ENCODE peak calls at places on chromosomes 12 and 14, in five cellular contexts. One of them, this sample, is unnamed.

GRCh38 chr12:18998343-18999270 is 130.9 kb upstream of the PLEKHA5 start:
- DNase-seq in astrocyte of the spinal cord: peak
- DNase-seq in cardiac fibroblast: peak
- DNase-seq in IMR-90: peak
- DNase-seq in GM23338: no peak
- DNase-seq in this sample: peak

GRCh38 chr12:56293785-56294184 is 6.3 kb downstream of the CS start:
- DNase-seq in astrocyte of the spinal cord: no peak
- DNase-seq in cardiac fibroblast: no peak
- DNase-seq in IMR-90: no peak
- DNase-seq in GM23338: no peak
- DNase-seq in this sample: no peak

GRCh38 chr12:116302200-116303075 is 24.9 kb upstream of the MED13L start:
- DNase-seq in astrocyte of the spinal cord: no peak
- DNase-seq in cardiac fibroblast: no peak
- DNase-seq in IMR-90: no peak
- DNase-seq in GM23338: no peak
- DNase-seq in this sample: no peak

GRCh38 chr14:74502236-74503019 is 8.9 kb downstream of the ISCA2 start:
- DNase-seq in astrocyte of the spinal cord: no peak
- DNase-seq in cardiac fibroblast: peak
- DNase-seq in IMR-90: peak
- DNase-seq in GM23338: peak
- DNase-seq in this sample: peak

GRCh38 chr12:119115296-119115905 is 63.3 kb upstream of the HSPB8 start:
- DNase-seq in astrocyte of the spinal cord: peak
- DNase-seq in cardiac fibroblast: peak
- DNase-seq in IMR-90: peak
- DNase-seq in GM23338: peak
- DNase-seq in this sample: peak

GRCh38 chr14:93200553-93200952 is 6.3 kb downstream of the GON7 start:
- DNase-seq in astrocyte of the spinal cord: no peak
- DNase-seq in cardiac fibroblast: no peak
- DNase-seq in IMR-90: no peak
- DNase-seq in GM23338: peak
- DNase-seq in this sample: no peak

GRCh38 chr12:61521258-61521657 is 738.9 kb upstream of the USP15 start:
- DNase-seq in astrocyte of the spinal cord: no peak
- DNase-seq in cardiac fibroblast: no peak
- DNase-seq in IMR-90: no peak
- DNase-seq in GM23338: peak
- DNase-seq in this sample: no peak

GRCh38 chr12:86683568-86683991 is 427.4 kb upstream of the MGAT4C start:
- DNase-seq in astrocyte of the spinal cord: peak
- DNase-seq in cardiac fibroblast: peak
- DNase-seq in IMR-90: peak
- DNase-seq in GM23338: no peak
- DNase-seq in this sample: no peak

GRCh38 chr12:8554451-8555195 is 13.9 kb upstream of the CLEC4E start:
- DNase-seq in astrocyte of the spinal cord: peak
- DNase-seq in cardiac fibroblast: peak
- DNase-seq in IMR-90: peak
- DNase-seq in GM23338: peak
- DNase-seq in this sample: no peak

GRCh38 chr14:90400904-90401561 is 4.2 kb downstream of the CALM1 start:
- DNase-seq in astrocyte of the spinal cord: no peak
- DNase-seq in cardiac fibroblast: no peak
- DNase-seq in IMR-90: no peak
- DNase-seq in GM23338: no peak
- DNase-seq in this sample: no peak

GRCh38 chr14:54577494-54577893 is 10.6 kb downstream of the SAMD4A start:
- DNase-seq in astrocyte of the spinal cord: no peak
- DNase-seq in cardiac fibroblast: no peak
- DNase-seq in IMR-90: no peak
- DNase-seq in GM23338: no peak
- DNase-seq in this sample: no peak

GRCh38 chr14:88825078-88825458 is 617 bp downstream of the TTC8 start:
- DNase-seq in astrocyte of the spinal cord: peak
- DNase-seq in cardiac fibroblast: peak
- DNase-seq in IMR-90: peak
- DNase-seq in GM23338: no peak
- DNase-seq in this sample: no peak

GRCh38 chr14:91536327-91536726 is 26.2 kb upstream of the PPP4R3A start:
- DNase-seq in astrocyte of the spinal cord: no peak
- DNase-seq in cardiac fibroblast: no peak
- DNase-seq in IMR-90: no peak
- DNase-seq in GM23338: no peak
- DNase-seq in this sample: no peak

GRCh38 chr12:74365178-74365964 is 172.3 kb upstream of the ATXN7L3B start:
- DNase-seq in astrocyte of the spinal cord: peak
- DNase-seq in cardiac fibroblast: peak
- DNase-seq in IMR-90: peak
- DNase-seq in GM23338: peak
- DNase-seq in this sample: peak

GRCh38 chr14:92917041-92917940 is 5.7 kb upstream of the CHGA start:
- DNase-seq in astrocyte of the spinal cord: no peak
- DNase-seq in cardiac fibroblast: no peak
- DNase-seq in IMR-90: no peak
- DNase-seq in GM23338: no peak
- DNase-seq in this sample: no peak

GRCh38 chr12:99043319-99043914 is 398.3 kb downstream of the APAF1 start:
- DNase-seq in astrocyte of the spinal cord: peak
- DNase-seq in cardiac fibroblast: peak
- DNase-seq in IMR-90: peak
- DNase-seq in GM23338: peak
- DNase-seq in this sample: peak

GRCh38 chr12:113399490-113399889 is 4.2 kb downstream of the SDS start:
- DNase-seq in astrocyte of the spinal cord: no peak
- DNase-seq in cardiac fibroblast: no peak
- DNase-seq in IMR-90: no peak
- DNase-seq in GM23338: no peak
- DNase-seq in this sample: no peak

GRCh38 chr12:88957358-88957757 is 377.1 kb upstream of the KITLG start:
- DNase-seq in astrocyte of the spinal cord: no peak
- DNase-seq in cardiac fibroblast: no peak
- DNase-seq in IMR-90: peak
- DNase-seq in GM23338: no peak
- DNase-seq in this sample: no peak

GRCh38 chr14:46054526-46054925 is 597.1 kb downstream of the RPL10L start:
- DNase-seq in astrocyte of the spinal cord: peak
- DNase-seq in cardiac fibroblast: peak
- DNase-seq in IMR-90: peak
- DNase-seq in GM23338: no peak
- DNase-seq in this sample: peak

GRCh38 chr14:89851031-89851430 is 103.5 kb downstream of the EFCAB11 start:
- DNase-seq in astrocyte of the spinal cord: no peak
- DNase-seq in cardiac fibroblast: peak
- DNase-seq in IMR-90: no peak
- DNase-seq in GM23338: no peak
- DNase-seq in this sample: no peak

GRCh38 chr12:85963322-85963721 is 89.2 kb downstream of the NTS start:
- DNase-seq in astrocyte of the spinal cord: no peak
- DNase-seq in cardiac fibroblast: no peak
- DNase-seq in IMR-90: no peak
- DNase-seq in GM23338: no peak
- DNase-seq in this sample: no peak

GRCh38 chr12:25811656-25812126 is 146.8 kb upstream of the RASSF8 start:
- DNase-seq in astrocyte of the spinal cord: peak
- DNase-seq in cardiac fibroblast: peak
- DNase-seq in IMR-90: peak
- DNase-seq in GM23338: no peak
- DNase-seq in this sample: peak

GRCh38 chr14:78278464-78278863 is 108.3 kb downstream of the NRXN3 start:
- DNase-seq in astrocyte of the spinal cord: no peak
- DNase-seq in cardiac fibroblast: no peak
- DNase-seq in IMR-90: no peak
- DNase-seq in GM23338: no peak
- DNase-seq in this sample: no peak

GRCh38 chr12:60266381-60266852 is 670.6 kb downstream of the SLC16A7 start:
- DNase-seq in astrocyte of the spinal cord: peak
- DNase-seq in cardiac fibroblast: peak
- DNase-seq in IMR-90: peak
- DNase-seq in GM23338: no peak
- DNase-seq in this sample: peak

GRCh38 chr12:80763874-80764273 is 47.2 kb downstream of the MYF5 start:
- DNase-seq in astrocyte of the spinal cord: peak
- DNase-seq in cardiac fibroblast: peak
- DNase-seq in IMR-90: peak
- DNase-seq in GM23338: peak
- DNase-seq in this sample: peak

GRCh38 chr14:76761849-76762616 is 765 bp downstream of the VASH1 start:
- DNase-seq in astrocyte of the spinal cord: no peak
- DNase-seq in cardiac fibroblast: no peak
- DNase-seq in IMR-90: no peak
- DNase-seq in GM23338: no peak
- DNase-seq in this sample: no peak

GRCh38 chr12:14776236-14776959 is 26.9 kb downstream of the WBP11 start:
- DNase-seq in astrocyte of the spinal cord: no peak
- DNase-seq in cardiac fibroblast: peak
- DNase-seq in IMR-90: peak
- DNase-seq in GM23338: no peak
- DNase-seq in this sample: peak

GRCh38 chr12:80056845-80057244 is 42.5 kb upstream of the OTOGL start:
- DNase-seq in astrocyte of the spinal cord: peak
- DNase-seq in cardiac fibroblast: peak
- DNase-seq in IMR-90: no peak
- DNase-seq in GM23338: no peak
- DNase-seq in this sample: no peak

GRCh38 chr14:24372701-24373416 is 4.9 kb downstream of the NFATC4 start:
- DNase-seq in astrocyte of the spinal cord: no peak
- DNase-seq in cardiac fibroblast: peak
- DNase-seq in IMR-90: no peak
- DNase-seq in GM23338: no peak
- DNase-seq in this sample: no peak

GRCh38 chr14:52277552-52277951 is 10.1 kb downstream of the PTGDR start:
- DNase-seq in astrocyte of the spinal cord: no peak
- DNase-seq in cardiac fibroblast: no peak
- DNase-seq in IMR-90: no peak
- DNase-seq in GM23338: no peak
- DNase-seq in this sample: no peak

GRCh38 chr14:80215081-80215480 is 3.8 kb upstream of the DIO2 start:
- DNase-seq in astrocyte of the spinal cord: no peak
- DNase-seq in cardiac fibroblast: no peak
- DNase-seq in IMR-90: peak
- DNase-seq in GM23338: no peak
- DNase-seq in this sample: no peak

GRCh38 chr14:39442293-39442692 is 10.1 kb upstream of the FBXO33 start:
- DNase-seq in astrocyte of the spinal cord: no peak
- DNase-seq in cardiac fibroblast: no peak
- DNase-seq in IMR-90: peak
- DNase-seq in GM23338: no peak
- DNase-seq in this sample: peak

GRCh38 chr12:71438670-71439361 is 782 bp upstream of the LGR5 start:
- DNase-seq in astrocyte of the spinal cord: peak
- DNase-seq in cardiac fibroblast: peak
- DNase-seq in IMR-90: no peak
- DNase-seq in GM23338: peak
- DNase-seq in this sample: no peak

GRCh38 chr12:53766881-53767280 is 15.1 kb upstream of the CISTR start:
- DNase-seq in astrocyte of the spinal cord: no peak
- DNase-seq in cardiac fibroblast: no peak
- DNase-seq in IMR-90: peak
- DNase-seq in GM23338: no peak
- DNase-seq in this sample: peak

GRCh38 chr14:51304956-51305355 is 64.9 kb downstream of the TMX1 start:
- DNase-seq in astrocyte of the spinal cord: peak
- DNase-seq in cardiac fibroblast: peak
- DNase-seq in IMR-90: peak
- DNase-seq in GM23338: no peak
- DNase-seq in this sample: peak

GRCh38 chr12:51868821-51869489 is 18.9 kb upstream of the ANKRD33 start:
- DNase-seq in astrocyte of the spinal cord: no peak
- DNase-seq in cardiac fibroblast: no peak
- DNase-seq in IMR-90: no peak
- DNase-seq in GM23338: peak
- DNase-seq in this sample: no peak

GRCh38 chr12:43795716-43796282 is 10.3 kb downstream of the TWF1 start:
- DNase-seq in astrocyte of the spinal cord: no peak
- DNase-seq in cardiac fibroblast: no peak
- DNase-seq in IMR-90: peak
- DNase-seq in GM23338: no peak
- DNase-seq in this sample: no peak

GRCh38 chr14:97413991-97414717 is 617.0 kb downstream of the VRK1 start:
- DNase-seq in astrocyte of the spinal cord: no peak
- DNase-seq in cardiac fibroblast: no peak
- DNase-seq in IMR-90: no peak
- DNase-seq in GM23338: peak
- DNase-seq in this sample: no peak
- TF ChIP-seq CTCF in astrocyte of the spinal cord: no peak
- TF ChIP-seq CTCF in cardiac fibroblast: no peak
- TF ChIP-seq CTCF in IMR-90: no peak
- TF ChIP-seq CTCF in GM23338: no peak
- TF ChIP-seq CTCF in this sample: no peak

GRCh38 chr12:49944046-49944445 is 6.5 kb upstream of the AQP2 start:
- DNase-seq in astrocyte of the spinal cord: no peak
- DNase-seq in cardiac fibroblast: no peak
- DNase-seq in IMR-90: no peak
- DNase-seq in GM23338: no peak
- DNase-seq in this sample: no peak
- H3K4me3 ChIP-seq in astrocyte of the spinal cord: no peak
- H3K4me3 ChIP-seq in cardiac fibroblast: no peak
- H3K4me3 ChIP-seq in IMR-90: no peak
- H3K4me3 ChIP-seq in GM23338: no peak
- H3K4me3 ChIP-seq in this sample: no peak

GRCh38 chr12:122795807-122796206 is 21.4 kb downstream of the CCDC62 start:
- DNase-seq in astrocyte of the spinal cord: no peak
- DNase-seq in cardiac fibroblast: no peak
- DNase-seq in IMR-90: no peak
- DNase-seq in GM23338: no peak
- DNase-seq in this sample: no peak
- TF ChIP-seq CTCF in astrocyte of the spinal cord: no peak
- TF ChIP-seq CTCF in cardiac fibroblast: no peak
- TF ChIP-seq CTCF in IMR-90: no peak
- TF ChIP-seq CTCF in GM23338: no peak
- TF ChIP-seq CTCF in this sample: no peak

DNA sequence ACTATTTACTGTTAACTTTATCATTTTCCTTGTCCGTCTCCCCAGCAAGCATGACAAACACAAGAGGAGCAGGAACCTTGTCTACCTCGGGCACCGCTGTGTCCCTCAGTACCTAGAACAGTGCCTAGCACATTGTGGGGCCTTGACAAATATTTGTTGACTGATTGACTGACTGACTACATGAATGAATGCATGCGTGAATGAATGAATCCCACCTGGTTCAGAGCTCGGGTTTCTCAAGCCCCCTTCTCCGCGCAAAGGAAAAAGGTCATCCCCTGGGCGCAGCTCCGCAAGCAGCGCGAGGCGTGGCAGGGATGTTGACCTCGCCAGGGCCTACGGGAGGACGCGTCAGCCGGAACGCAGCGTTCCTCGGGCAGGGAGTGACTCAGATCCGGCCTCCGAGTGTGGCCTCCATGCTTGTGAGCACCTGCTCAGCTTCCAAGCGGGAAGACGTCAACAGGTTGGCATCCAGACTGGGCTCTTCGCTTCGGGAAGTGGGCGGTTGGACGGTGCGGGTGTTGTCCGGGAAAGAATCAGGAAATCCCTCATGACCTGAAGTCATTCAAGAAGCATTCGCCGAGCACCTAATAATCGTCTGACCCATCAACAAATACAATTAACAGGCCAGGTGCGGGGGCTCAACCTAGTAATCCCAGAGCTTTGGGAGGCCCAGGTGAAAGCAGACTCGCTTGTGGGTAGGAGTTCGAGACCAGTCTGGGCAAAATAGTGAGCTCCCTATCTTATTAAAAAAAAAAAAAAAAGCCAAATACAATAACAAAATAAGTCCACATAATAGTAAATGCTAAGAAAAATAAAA is 13.9 kb upstream of the UBC start:
- DNase-seq in astrocyte of the spinal cord: peak
- DNase-seq in cardiac fibroblast: peak
- DNase-seq in IMR-90: peak
- DNase-seq in GM23338: peak
- DNase-seq in this sample: peak
- H3K4me3 ChIP-seq in astrocyte of the spinal cord: peak
- H3K4me3 ChIP-seq in cardiac fibroblast: peak
- H3K4me3 ChIP-seq in IMR-90: peak
- H3K4me3 ChIP-seq in GM23338: peak
- H3K4me3 ChIP-seq in this sample: peak

This sample was measured in AG10803.